ENCODE peak calls at places on chromosomes 13 and 19, in nine cellular contexts. W, I, X, D, K, T, Y, Z and M are unnamed samples.

GRCh38 chr19:36638862-36639510 is 27.7 kb downstream of the ZNF461 start:
- DNase-seq in W (no peak), I (no peak), X (no peak), D (no peak), K (no peak), T (peak), Y (no peak), Z (no peak), M (no peak)

GRCh38 chr13:49060698-49061387 is 85.1 kb downstream of the FNDC3A start:
- DNase-seq in W (peak), I (no peak), X (no peak), D (no peak), K (no peak), T (peak), Y (no peak), Z (no peak), M (no peak)

GRCh38 chr13:114101325-114101821 is 31.1 kb downstream of the RASA3 start:
- DNase-seq in W (no peak), I (peak), X (no peak), D (no peak), K (no peak), T (no peak), Y (peak), Z (no peak), M (no peak)

GRCh38 chr13:93304868-93305613 is 78.4 kb downstream of the GPC6 start:
- DNase-seq in W (no peak), I (no peak), X (no peak), D (no peak), K (no peak), T (no peak), Y (no peak), Z (no peak), M (no peak)

GRCh38 chr13:33611016-33611805 is 206.7 kb upstream of the RFC3 start:
- DNase-seq in W (peak), I (peak), X (peak), D (no peak), K (no peak), T (peak), Y (peak), Z (peak), M (peak)

GRCh38 chr13:114054269-114054668 is 78.2 kb downstream of the RASA3 start:
- DNase-seq in W (no peak), I (no peak), X (no peak), D (no peak), K (no peak), T (no peak), Y (no peak), Z (no peak), M (no peak)

GRCh38 chr19:1189419-1189818 is 15.4 kb upstream of the SBNO2 start:
- DNase-seq in W (peak), I (no peak), X (no peak), D (no peak), K (no peak), T (no peak), Y (no peak), Z (no peak), M (no peak)

GRCh38 chr13:74061939-74062595 is 72.1 kb downstream of the KLF12 start:
- DNase-seq in W (peak), I (no peak), X (no peak), D (peak), K (peak), T (peak), Y (no peak), Z (no peak), M (no peak)

DNA sequence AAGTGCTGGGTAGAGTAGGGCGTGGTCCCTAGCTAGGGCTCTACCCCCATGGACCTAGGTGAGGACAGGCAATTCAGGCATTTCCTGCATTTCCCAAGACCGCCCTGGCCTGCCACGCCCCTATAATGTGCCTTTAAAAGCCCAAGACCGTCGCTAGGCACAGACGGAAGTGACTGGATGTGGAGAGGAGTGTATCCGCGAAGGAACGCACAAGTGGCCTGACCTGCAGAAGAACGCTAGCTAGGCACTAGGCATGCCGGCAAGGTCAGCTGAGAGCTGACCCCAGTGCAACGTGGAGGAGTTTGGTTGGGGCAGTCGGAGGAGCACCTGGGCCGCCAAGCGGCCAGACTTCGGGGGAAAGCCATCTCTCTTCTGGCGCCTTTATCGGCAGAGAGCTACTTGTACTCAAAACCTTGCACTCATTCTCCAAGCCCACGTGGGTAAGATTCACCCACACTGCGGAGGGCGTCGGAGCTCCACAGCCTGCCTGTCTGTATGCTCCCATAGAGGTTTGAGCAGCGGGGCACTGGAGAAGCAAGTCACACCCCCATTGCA is 370.0 kb downstream of the FGF9 start:
- DNase-seq in W (no peak), I (no peak), X (no peak), D (no peak), K (no peak), T (no peak), Y (no peak), Z (peak), M (no peak)
- H3K4me3 ChIP-seq in W (no peak), I (no peak), X (no peak), D (no peak), K (no peak), T (no peak), Y (peak), Z (no peak), M (peak)

GRCh38 chr19:3623716-3624115 is 2.9 kb downstream of the CACTIN start:
- DNase-seq in W (no peak), I (no peak), X (no peak), D (no peak), K (no peak), T (no peak), Y (no peak), Z (no peak), M (no peak)

GRCh38 chr19:3631053-3631861 is 4.7 kb upstream of the CACTIN start:
- DNase-seq in W (no peak), I (no peak), X (no peak), D (no peak), K (no peak), T (no peak), Y (no peak), Z (no peak), M (no peak)

GRCh38 chr19:3625996-3626472 is 556 bp downstream of the CACTIN start:
- DNase-seq in W (no peak), I (no peak), X (no peak), D (no peak), K (no peak), T (no peak), Y (no peak), Z (no peak), M (no peak)

GRCh38 chr19:3626473-3627350 is at the start of gene CACTIN:
- DNase-seq in W (peak), I (peak), X (peak), D (peak), K (peak), T (peak), Y (peak), Z (peak), M (peak)

GRCh38 chr19:3627351-3627723 is 747 bp upstream of the CACTIN start:
- DNase-seq in W (no peak), I (no peak), X (no peak), D (no peak), K (no peak), T (no peak), Y (no peak), Z (no peak), M (no peak)
- TF ChIP-seq CTCF in W (no peak), I (no peak), X (no peak), D (no peak), K (no peak), T (no peak), Y (no peak), Z (no peak), M (no peak)

GRCh38 chr19:45041125-45041524 is 2.3 kb downstream of the CLASRP start:
- DNase-seq in W (no peak), I (no peak), X (no peak), D (no peak), K (no peak), T (no peak), Y (no peak), Z (no peak), M (no peak)
- H3K4me3 ChIP-seq in W (no peak), I (no peak), X (peak), D (no peak), K (no peak), T (no peak), Y (no peak), Z (no peak), M (no peak)

GRCh38 chr19:44641866-44642265 is 1.8 kb upstream of the PVR start:
- DNase-seq in W (no peak), I (no peak), X (no peak), D (no peak), K (no peak), T (no peak), Y (no peak), Z (no peak), M (no peak)

GRCh38 chr19:44644391-44645016 is 794 bp downstream of the PVR start:
- DNase-seq in W (peak), I (no peak), X (no peak), D (no peak), K (no peak), T (peak), Y (no peak), Z (peak), M (no peak)

GRCh38 chr19:44642375-44642774 is 1.3 kb upstream of the PVR start:
- DNase-seq in W (no peak), I (no peak), X (no peak), D (no peak), K (no peak), T (no peak), Y (no peak), Z (no peak), M (no peak)

GRCh38 chr19:44645407-44646048 is 1.8 kb downstream of the PVR start:
- DNase-seq in W (no peak), I (no peak), X (no peak), D (no peak), K (no peak), T (no peak), Y (no peak), Z (no peak), M (no peak)

GRCh38 chr19:44643605-44644390 is at the start of gene PVR:
- DNase-seq in W (peak), I (peak), X (peak), D (no peak), K (no peak), T (peak), Y (peak), Z (peak), M (no peak)
- TF ChIP-seq CTCF in W (no peak), I (peak), X (no peak), D (peak), K (no peak), T (no peak), Y (peak), Z (no peak), M (no peak)

GRCh38 chr19:45247136-45247535 is 1.9 kb upstream of the EXOC3L2 start:
- DNase-seq in W (no peak), I (no peak), X (no peak), D (no peak), K (no peak), T (no peak), Y (no peak), Z (no peak), M (no peak)

GRCh38 chr19:45243144-45243732 is 2.0 kb downstream of the EXOC3L2 start:
- DNase-seq in W (no peak), I (no peak), X (no peak), D (no peak), K (no peak), T (no peak), Y (no peak), Z (no peak), M (no peak)

GRCh38 chr19:45244133-45244532 is 1.1 kb downstream of the EXOC3L2 start:
- DNase-seq in W (no peak), I (no peak), X (no peak), D (no peak), K (no peak), T (no peak), Y (no peak), Z (no peak), M (no peak)

GRCh38 chr19:45245826-45246225 is 619 bp upstream of the EXOC3L2 start:
- DNase-seq in W (no peak), I (no peak), X (no peak), D (no peak), K (no peak), T (no peak), Y (no peak), Z (no peak), M (no peak)

DNA sequence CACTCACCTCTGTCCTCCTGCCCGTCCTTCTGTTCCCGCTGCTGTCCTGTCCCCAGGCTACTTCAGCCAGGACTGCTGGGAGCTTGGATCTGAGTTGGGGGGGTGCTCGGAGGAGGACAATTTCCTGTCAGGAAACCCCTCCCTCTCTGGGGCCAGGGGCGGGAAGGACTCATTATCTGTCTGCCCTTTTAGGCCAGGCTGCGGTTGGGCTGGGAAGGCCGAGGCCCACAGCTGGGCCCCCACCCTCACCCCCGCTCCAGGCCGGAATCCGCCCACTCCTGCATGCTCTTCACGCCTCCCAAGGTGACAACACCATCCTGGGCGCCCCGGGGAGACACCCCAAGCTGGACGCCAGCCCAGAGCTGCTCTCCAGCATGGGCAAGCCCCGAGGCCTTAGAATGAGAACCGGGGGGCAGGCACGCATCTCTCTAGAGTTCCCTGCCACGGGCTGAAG is at the start of gene EXOC3L2:
- DNase-seq in W (no peak), I (no peak), X (no peak), D (no peak), K (no peak), T (no peak), Y (peak), Z (no peak), M (no peak)
- H3K4me3 ChIP-seq in W (no peak), I (no peak), X (peak), D (no peak), K (no peak), T (no peak), Y (peak), Z (no peak), M (no peak)

GRCh38 chr19:16068696-16069259 is 7.5 kb upstream of the TPM4 start:
- DNase-seq in W (no peak), I (no peak), X (no peak), D (no peak), K (no peak), T (no peak), Y (no peak), Z (no peak), M (no peak)

GRCh38 chr19:16067205-16067938 is 8.9 kb upstream of the TPM4 start:
- DNase-seq in W (peak), I (no peak), X (peak), D (no peak), K (no peak), T (peak), Y (peak), Z (no peak), M (no peak)

GRCh38 chr19:16064209-16064889 is 11.9 kb upstream of the TPM4 start:
- DNase-seq in W (no peak), I (no peak), X (no peak), D (no peak), K (no peak), T (peak), Y (no peak), Z (no peak), M (no peak)

GRCh38 chr19:16069813-16070365 is 6.4 kb upstream of the TPM4 start:
- DNase-seq in W (no peak), I (no peak), X (peak), D (no peak), K (no peak), T (no peak), Y (no peak), Z (no peak), M (no peak)

DNA sequence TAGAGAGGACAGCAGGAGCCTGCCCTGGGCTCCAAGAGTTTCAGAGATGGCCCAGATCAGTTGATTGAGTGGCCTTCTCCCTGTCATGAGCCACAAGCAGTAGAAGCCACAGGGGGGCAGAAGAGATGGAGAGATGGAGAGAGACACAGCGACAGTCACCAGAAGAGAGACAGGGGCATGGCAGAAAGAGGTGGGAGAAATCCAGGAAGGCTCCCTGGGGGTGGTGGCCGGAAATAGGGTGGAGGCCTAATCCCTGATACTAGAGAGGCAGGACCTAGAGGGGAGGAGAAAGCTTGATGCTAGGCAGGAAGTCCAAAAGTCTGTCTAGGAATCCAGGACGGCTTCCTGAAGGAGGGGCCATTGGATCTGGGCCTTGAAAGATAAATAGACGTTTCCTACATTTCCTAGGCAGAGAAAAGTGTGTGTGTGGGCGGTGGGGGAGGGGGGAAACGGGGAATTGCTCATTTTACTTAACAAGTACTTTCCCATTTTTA is 9.6 kb upstream of the TPM4 start:
- DNase-seq in W (peak), I (no peak), X (peak), D (no peak), K (no peak), T (peak), Y (no peak), Z (no peak), M (no peak)
- TF ChIP-seq CTCF in W (peak), I (peak), X (no peak), D (no peak), K (peak), T (peak), Y (peak), Z (no peak), M (peak)

DNA sequence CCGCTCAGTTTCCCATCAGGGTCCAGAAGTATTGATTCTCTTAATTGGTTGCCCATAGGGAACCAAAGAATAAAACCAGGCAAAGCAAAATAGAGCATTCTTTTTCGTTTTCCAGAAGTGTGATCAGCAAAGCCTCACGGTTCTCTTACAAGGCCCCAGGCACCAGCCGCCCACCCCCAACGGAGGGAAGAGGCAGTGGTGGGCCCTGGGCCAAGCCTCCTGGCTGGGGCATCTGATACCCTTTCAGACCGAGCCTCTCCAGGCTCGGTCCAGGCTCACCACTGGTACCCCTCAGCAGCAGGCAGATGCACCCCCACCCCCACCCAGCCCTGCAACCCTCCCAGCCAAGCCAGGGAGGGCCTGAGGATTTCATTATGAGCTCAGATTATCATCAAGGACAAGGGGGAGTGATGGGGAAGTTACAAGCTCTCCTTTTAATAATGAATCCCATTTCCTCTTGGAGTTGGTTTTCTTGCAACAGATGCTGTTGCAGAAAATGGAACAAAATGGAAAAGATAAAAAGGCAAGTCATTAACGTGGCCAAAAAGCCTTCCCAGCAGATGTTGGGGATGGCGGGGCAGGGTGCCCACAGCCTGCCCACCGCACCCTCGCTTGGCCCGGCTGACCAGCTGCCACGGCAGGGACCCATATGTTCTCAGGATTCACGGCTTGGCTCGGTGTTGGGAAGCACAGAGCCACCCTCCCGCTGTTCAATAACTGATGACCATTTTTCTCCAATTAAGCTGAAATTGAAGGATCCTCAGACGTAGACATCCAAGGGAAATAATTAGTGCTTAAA is 45.9 kb upstream of the KCTD15 start:
- DNase-seq in W (no peak), I (no peak), X (no peak), D (no peak), K (no peak), T (no peak), Y (no peak), Z (no peak), M (no peak)
- H3K4me3 ChIP-seq in W (no peak), I (no peak), X (no peak), D (no peak), K (no peak), T (no peak), Y (no peak), Z (no peak), M (no peak)

DNA sequence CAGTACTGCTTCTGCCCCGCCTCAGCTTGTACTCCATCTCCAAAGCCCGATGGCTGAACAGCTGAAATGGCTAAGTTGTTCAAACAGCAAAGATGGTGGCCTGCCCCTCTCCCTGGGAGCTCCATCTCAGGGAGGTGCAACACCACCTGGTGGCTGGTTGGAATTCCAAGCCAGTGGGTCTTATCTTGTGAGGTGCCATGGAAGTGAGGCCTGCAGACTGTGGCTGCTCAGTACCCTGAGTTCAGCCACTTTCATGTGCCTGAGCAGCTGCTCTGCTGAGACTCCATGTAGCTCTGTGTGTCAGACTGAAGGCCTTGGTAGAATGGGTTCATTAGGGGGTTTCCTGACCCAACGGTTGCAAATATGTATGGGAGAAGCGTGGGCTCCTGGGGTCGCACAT is 67.3 kb upstream of the SPRY2 start:
- DNase-seq in W (no peak), I (no peak), X (no peak), D (no peak), K (no peak), T (no peak), Y (no peak), Z (no peak), M (no peak)
- TF ChIP-seq CTCF in W (no peak), I (no peak), X (no peak), D (no peak), K (no peak), T (no peak), Y (no peak), Z (no peak), M (peak)

GRCh38 chr19:19489804-19490204 is 25.5 kb downstream of the TSSK6 start:
- DNase-seq in W (no peak), I (no peak), X (peak), D (no peak), K (no peak), T (no peak), Y (no peak), Z (no peak), M (no peak)

GRCh38 chr19:19490247-19490968 is 24.9 kb downstream of the TSSK6 start:
- DNase-seq in W (peak), I (peak), X (peak), D (peak), K (peak), T (peak), Y (peak), Z (peak), M (peak)

GRCh38 chr19:19487077-19488040 is 28.0 kb downstream of the TSSK6 start:
- DNase-seq in W (no peak), I (no peak), X (no peak), D (no peak), K (no peak), T (no peak), Y (no peak), Z (no peak), M (no peak)

GRCh38 chr19:19488041-19488874 is 27.1 kb downstream of the TSSK6 start:
- DNase-seq in W (no peak), I (no peak), X (peak), D (no peak), K (no peak), T (peak), Y (no peak), Z (peak), M (no peak)

GRCh38 chr19:19488875-19489690 is 26.3 kb downstream of the TSSK6 start:
- DNase-seq in W (peak), I (peak), X (peak), D (peak), K (peak), T (peak), Y (peak), Z (peak), M (peak)
- H3K4me3 ChIP-seq in W (no peak), I (no peak), X (peak), D (no peak), K (no peak), T (no peak), Y (peak), Z (no peak), M (peak)